ENCODE peak calls at places on chromosomes 12 and 14, in eight cellular contexts. W is cardiac muscle cell; I is right atrium auricular region; U is heart left ventricle; C is naive thymus-derived CD4-positive, alpha-beta T cell; O is DND-41; V is K562; N is lung. A is an unnamed sample. For H3K4me1 and H3K9me3, the result is how much of the 10 kb centered on the place peaks cover.

GRCh38 chr12:70692681-70693288 is 55.6 kb upstream of the PTPRB start:
- DNase-seq in W (peak), I (no peak), U (no peak), C (no peak), O (no peak), V (peak), N (no peak), A (no peak)

GRCh38 chr12:17108877-17109520 is 503.0 kb upstream of the LMO3 start:
- DNase-seq in W (no peak), I (no peak), U (no peak), C (no peak), O (no peak), V (no peak), N (no peak), A (no peak)

GRCh38 chr12:55713721-55714120 is 2.1 kb upstream of the BLOC1S1 start:
- DNase-seq in W (peak), I (no peak), U (no peak), C (no peak), O (no peak), V (no peak), N (no peak), A (no peak)

GRCh38 chr12:121132601-121133481 is at the start of gene P2RX7:
- DNase-seq in W (peak), I (peak), U (peak), C (peak), O (peak), V (peak), N (peak), A (peak)

GRCh38 chr12:106780010-106780625 is 5.6 kb downstream of the RIC8B start:
- DNase-seq in W (no peak), I (no peak), U (no peak), C (no peak), O (no peak), V (peak), N (no peak), A (no peak)

GRCh38 chr12:104659058-104659457 is 202.3 kb downstream of the CHST11 start:
- DNase-seq in W (no peak), I (no peak), U (no peak), C (no peak), O (no peak), V (no peak), N (no peak), A (no peak)

GRCh38 chr14:102514987-102515733 is 5.6 kb upstream of the ANKRD9 start:
- DNase-seq in W (no peak), I (no peak), U (no peak), C (no peak), O (no peak), V (no peak), N (no peak), A (no peak)

GRCh38 chr14:64074961-64075619 is 219.1 kb downstream of the ESR2 start:
- DNase-seq in W (peak), I (no peak), U (no peak), C (no peak), O (no peak), V (no peak), N (no peak), A (no peak)

GRCh38 chr12:75177997-75178396 is 31.6 kb downstream of the KCNC2 start:
- DNase-seq in W (peak), I (no peak), U (no peak), C (no peak), O (no peak), V (no peak), N (no peak), A (no peak)

GRCh38 chr12:100668939-100669536 is 95.6 kb downstream of the GAS2L3 start:
- DNase-seq in W (peak), I (peak), U (peak), C (peak), O (peak), V (peak), N (peak), A (no peak)

GRCh38 chr14:92555440-92556111 is 42.0 kb downstream of the RIN3 start:
- DNase-seq in W (no peak), I (no peak), U (no peak), C (no peak), O (no peak), V (no peak), N (no peak), A (peak)
- H3K4me1 ChIP-seq in W (under half), I (under half), U (under half), C (under half), O (under half), V (under half), N (under half), A (under half)

GRCh38 chr12:26121323-26121740 is 3.5 kb downstream of the BHLHE41 start:
- DNase-seq in W (no peak), I (no peak), U (no peak), C (no peak), O (no peak), V (no peak), N (no peak), A (no peak)
- H3K27ac ChIP-seq in W (no peak), I (peak), U (peak), C (no peak), O (no peak), V (no peak), N (no peak), A (no peak)

GRCh38 chr14:106841701-106842100 is 1315.3 kb downstream of the TMEM121 start:
- DNase-seq in W (no peak), I (no peak), U (no peak), C (no peak), O (no peak), V (no peak), N (peak), A (no peak)
- H3K9me3 ChIP-seq in W (under half), I (under half), U (under half), C (under half), O (under half), V (under half), N (under half), A (under half)

DNA sequence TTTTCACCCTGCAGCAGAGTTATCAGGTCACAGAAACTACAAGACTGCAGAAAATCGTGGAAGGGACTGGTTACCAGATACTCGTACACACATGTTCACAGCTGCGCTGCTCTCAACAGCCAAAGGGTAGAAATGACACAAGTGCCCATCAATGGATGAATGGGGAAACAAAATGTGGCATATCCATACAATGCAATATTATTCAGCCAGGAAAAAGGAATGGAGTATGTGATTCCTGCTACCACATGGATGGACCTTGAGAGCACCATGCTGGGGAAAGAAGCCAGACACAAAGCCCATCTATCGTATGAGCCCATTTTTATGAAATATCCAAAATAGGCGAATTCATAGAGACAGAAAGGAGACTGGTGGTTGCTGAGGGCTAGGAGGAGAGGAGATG is 1.7 kb upstream of the RIMBP2 start:
- DNase-seq in W (no peak), I (no peak), U (no peak), C (no peak), O (no peak), V (no peak), N (no peak), A (no peak)
- H3K4me1 ChIP-seq in W (under half), I (under half), U (under half), C (under half), O (under half), V (under half), N (under half), A (under half)

DNA sequence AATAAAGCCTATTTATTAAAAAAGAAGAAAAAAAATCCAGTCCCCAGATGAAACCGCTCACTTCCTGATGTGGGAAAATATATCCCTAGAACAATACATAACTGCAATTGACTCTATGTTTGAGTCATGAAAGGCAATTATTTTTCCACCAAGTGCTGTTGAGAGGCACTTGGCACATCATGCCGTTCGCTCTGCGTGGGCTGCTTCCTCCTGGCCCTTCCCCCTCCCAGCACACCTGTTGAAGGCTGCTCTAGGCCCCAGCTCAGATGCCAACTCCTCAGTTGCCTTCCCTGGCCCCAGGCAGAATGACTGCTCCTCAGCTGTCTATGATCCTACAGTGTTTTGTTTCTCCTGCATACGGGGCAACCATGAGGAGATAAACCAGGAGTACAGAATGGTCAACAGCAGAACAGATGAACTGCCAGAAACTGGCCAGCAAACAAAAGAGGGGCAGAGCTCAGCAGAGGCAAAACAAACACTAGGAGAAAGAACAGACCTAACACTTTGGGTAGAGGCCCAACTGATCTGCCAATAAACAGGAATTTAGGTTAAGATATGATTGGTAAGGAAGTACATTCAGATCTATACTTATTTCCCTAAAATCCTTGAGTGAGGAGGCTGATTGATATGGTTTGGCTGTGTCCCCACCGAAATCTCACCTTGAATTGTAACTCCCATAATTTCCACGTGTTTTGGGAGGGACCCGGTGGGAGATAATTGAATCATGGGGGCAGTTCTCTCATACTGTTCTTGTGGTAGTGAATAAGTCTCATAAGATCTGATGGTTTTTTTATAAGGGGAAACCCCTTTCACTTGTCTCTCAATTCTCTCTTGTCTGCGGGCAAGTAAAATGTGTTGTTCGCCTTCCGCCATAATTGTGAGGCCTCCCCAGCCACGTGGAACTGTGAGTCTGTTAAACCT is 58.7 kb downstream of the SLC38A1 start:
- DNase-seq in W (peak), I (no peak), U (peak), C (peak), O (peak), V (no peak), N (peak), A (peak)
- H3K27ac ChIP-seq in W (peak), I (peak), U (peak), C (peak), O (peak), V (no peak), N (peak), A (peak)

GRCh38 chr14:105864116-105864515 is 337.7 kb downstream of the TMEM121 start:
- DNase-seq in W (no peak), I (no peak), U (no peak), C (peak), O (no peak), V (no peak), N (no peak), A (peak)

GRCh38 chr14:105865904-105866840 is 339.8 kb downstream of the TMEM121 start:
- DNase-seq in W (no peak), I (no peak), U (no peak), C (peak), O (no peak), V (no peak), N (no peak), A (peak)

GRCh38 chr14:105866841-105867321 is 340.5 kb downstream of the TMEM121 start:
- DNase-seq in W (no peak), I (no peak), U (no peak), C (peak), O (no peak), V (no peak), N (no peak), A (no peak)

GRCh38 chr14:105864651-105865265 is 338.4 kb downstream of the TMEM121 start:
- DNase-seq in W (no peak), I (no peak), U (no peak), C (no peak), O (no peak), V (no peak), N (no peak), A (peak)

GRCh38 chr14:105865266-105865903 is 339.0 kb downstream of the TMEM121 start:
- DNase-seq in W (no peak), I (no peak), U (no peak), C (peak), O (peak), V (no peak), N (no peak), A (peak)
- H3K9me3 ChIP-seq in W (under half), I (under half), U (under half), C (under half), O (under half), V (under half), N (under half), A (under half)

DNA sequence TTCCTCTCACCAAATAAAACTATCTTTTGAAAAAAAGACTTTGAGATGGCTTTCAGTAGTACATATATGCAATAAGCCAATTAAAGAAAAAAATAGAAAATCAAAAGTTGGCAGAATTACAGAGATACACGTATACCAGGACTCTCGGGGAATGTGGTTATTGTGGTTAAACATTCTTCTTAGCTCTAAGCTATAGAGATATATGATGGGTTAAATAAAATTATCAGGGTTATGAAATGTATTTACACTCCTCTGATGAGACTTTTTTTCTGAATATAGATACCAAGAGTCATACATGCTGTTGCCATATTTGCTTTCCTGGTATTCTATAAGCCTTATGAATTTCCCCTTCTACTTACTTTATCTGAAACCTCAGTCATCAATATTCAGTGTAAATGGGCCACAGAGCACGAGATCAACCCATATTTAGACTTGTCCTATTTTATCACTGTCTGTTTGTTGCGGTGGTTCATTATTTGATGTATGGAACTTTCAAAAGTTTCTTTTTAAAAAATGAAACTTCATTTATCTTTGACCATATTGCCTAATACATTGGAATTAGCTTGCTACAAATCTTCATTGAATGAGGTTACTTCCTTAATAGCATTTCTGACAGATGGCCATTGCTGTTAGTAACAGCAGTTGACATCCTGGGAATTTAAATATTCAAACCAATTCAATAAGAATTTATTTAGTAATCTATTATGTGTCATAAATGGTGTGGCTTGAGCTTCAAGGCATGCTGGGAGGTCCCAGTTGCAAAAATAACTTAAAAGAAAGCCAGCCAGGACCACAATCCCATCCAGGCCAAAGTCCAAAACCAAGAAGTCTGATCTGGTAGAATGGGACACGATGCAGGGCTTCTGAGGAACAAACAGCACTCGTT is 393.5 kb downstream of the PCNX1 start:
- DNase-seq in W (peak), I (no peak), U (no peak), C (no peak), O (no peak), V (no peak), N (no peak), A (no peak)
- H3K4me1 ChIP-seq in W (under half), I (under half), U (under half), C (under half), O (under half), V (under half), N (under half), A (under half)

GRCh38 chr12:4645023-4645422 is 3.8 kb downstream of the AKAP3 start:
- DNase-seq in W (no peak), I (no peak), U (no peak), C (no peak), O (no peak), V (no peak), N (no peak), A (no peak)

GRCh38 chr12:4648499-4649357 is at the start of the genes AKAP3 and NDUFA9:
- DNase-seq in W (peak), I (peak), U (peak), C (peak), O (peak), V (peak), N (peak), A (peak)

GRCh38 chr12:4643747-4644146 is 5.1 kb downstream of the AKAP3 start:
- DNase-seq in W (no peak), I (no peak), U (no peak), C (no peak), O (no peak), V (no peak), N (no peak), A (no peak)

GRCh38 chr12:4649358-4649661 is 396 bp downstream of the NDUFA9 start:
- DNase-seq in W (no peak), I (no peak), U (no peak), C (no peak), O (no peak), V (no peak), N (no peak), A (no peak)

DNA sequence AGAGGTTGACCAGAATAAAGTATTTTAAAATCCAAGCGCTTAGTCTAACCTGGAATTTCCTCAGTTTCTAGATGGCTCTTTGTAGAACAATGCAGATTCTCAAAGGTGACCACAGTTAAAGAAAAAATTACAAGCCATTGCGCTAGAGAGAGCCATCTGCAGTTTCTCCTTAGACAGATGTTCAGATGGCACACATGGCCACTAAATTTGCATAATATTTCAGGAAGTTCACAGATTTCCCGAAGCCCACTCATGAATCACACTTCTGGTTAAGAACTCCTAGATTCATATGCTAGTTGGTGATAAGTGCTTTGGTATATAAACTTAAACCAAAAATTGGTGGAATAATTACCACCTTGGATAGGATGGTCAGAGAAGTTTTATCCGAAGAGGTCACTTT is 752 bp downstream of the AKAP3 start:
- DNase-seq in W (peak), I (no peak), U (no peak), C (no peak), O (no peak), V (no peak), N (no peak), A (no peak)
- H3K27ac ChIP-seq in W (peak), I (peak), U (peak), C (peak), O (peak), V (peak), N (peak), A (peak)